ENCODE peak calls at places on chromosomes 5 and 9, in eight cellular contexts. One of them, this sample, is unnamed.

GRCh38 chr9:18424132-18424531 is 49.8 kb upstream of the ADAMTSL1 start:
- DNase-seq in fibroblast of villous mesenchyme: peak
- DNase-seq in activated T-helper 1 cell treated with anti-CD3 and anti-CD28 coated beads, Interleukin-2, amount 50 U/mL, for 16 hours: no peak
- DNase-seq in AG08395: no peak
- DNase-seq in activated CD8-positive, alpha-beta memory T cell treated with anti-CD3 and anti-CD28 coated beads for 1 hour: no peak
- DNase-seq in activated T-cell treated with anti-CD3 and anti-CD28 coated beads for 48 hours: no peak
- DNase-seq in COR-L47: no peak
- DNase-seq in HuH-7: no peak
- DNase-seq in this sample: no peak

GRCh38 chr5:60672693-60673264 is 27.2 kb downstream of the DEPDC1B start:
- DNase-seq in fibroblast of villous mesenchyme: no peak
- DNase-seq in activated T-helper 1 cell treated with anti-CD3 and anti-CD28 coated beads, Interleukin-2, amount 50 U/mL, for 16 hours: no peak
- DNase-seq in AG08395: no peak
- DNase-seq in activated CD8-positive, alpha-beta memory T cell treated with anti-CD3 and anti-CD28 coated beads for 1 hour: no peak
- DNase-seq in activated T-cell treated with anti-CD3 and anti-CD28 coated beads for 48 hours: no peak
- DNase-seq in COR-L47: no peak
- DNase-seq in HuH-7: peak
- DNase-seq in this sample: no peak

GRCh38 chr5:158463971-158464370 is 605.0 kb upstream of the CLINT1 start:
- DNase-seq in fibroblast of villous mesenchyme: peak
- DNase-seq in activated T-helper 1 cell treated with anti-CD3 and anti-CD28 coated beads, Interleukin-2, amount 50 U/mL, for 16 hours: no peak
- DNase-seq in AG08395: peak
- DNase-seq in activated CD8-positive, alpha-beta memory T cell treated with anti-CD3 and anti-CD28 coated beads for 1 hour: no peak
- DNase-seq in activated T-cell treated with anti-CD3 and anti-CD28 coated beads for 48 hours: peak
- DNase-seq in COR-L47: no peak
- DNase-seq in HuH-7: no peak
- DNase-seq in this sample: no peak

GRCh38 chr9:83396813-83397212 is 141.4 kb downstream of the FRMD3 start:
- DNase-seq in fibroblast of villous mesenchyme: no peak
- DNase-seq in activated T-helper 1 cell treated with anti-CD3 and anti-CD28 coated beads, Interleukin-2, amount 50 U/mL, for 16 hours: no peak
- DNase-seq in AG08395: no peak
- DNase-seq in activated CD8-positive, alpha-beta memory T cell treated with anti-CD3 and anti-CD28 coated beads for 1 hour: no peak
- DNase-seq in activated T-cell treated with anti-CD3 and anti-CD28 coated beads for 48 hours: no peak
- DNase-seq in COR-L47: no peak
- DNase-seq in HuH-7: no peak
- DNase-seq in this sample: no peak

GRCh38 chr9:19116391-19116790 is 10.9 kb downstream of the PLIN2 start:
- DNase-seq in fibroblast of villous mesenchyme: peak
- DNase-seq in activated T-helper 1 cell treated with anti-CD3 and anti-CD28 coated beads, Interleukin-2, amount 50 U/mL, for 16 hours: no peak
- DNase-seq in AG08395: peak
- DNase-seq in activated CD8-positive, alpha-beta memory T cell treated with anti-CD3 and anti-CD28 coated beads for 1 hour: no peak
- DNase-seq in activated T-cell treated with anti-CD3 and anti-CD28 coated beads for 48 hours: no peak
- DNase-seq in COR-L47: no peak
- DNase-seq in HuH-7: no peak
- DNase-seq in this sample: no peak

GRCh38 chr5:116534988-116535387 is 39.6 kb downstream of the SEMA6A start:
- DNase-seq in fibroblast of villous mesenchyme: no peak
- DNase-seq in activated T-helper 1 cell treated with anti-CD3 and anti-CD28 coated beads, Interleukin-2, amount 50 U/mL, for 16 hours: no peak
- DNase-seq in AG08395: no peak
- DNase-seq in activated CD8-positive, alpha-beta memory T cell treated with anti-CD3 and anti-CD28 coated beads for 1 hour: no peak
- DNase-seq in activated T-cell treated with anti-CD3 and anti-CD28 coated beads for 48 hours: no peak
- DNase-seq in COR-L47: no peak
- DNase-seq in HuH-7: no peak
- DNase-seq in this sample: no peak

GRCh38 chr5:179264641-179265528 is 80.4 kb downstream of the ADAMTS2 start:
- DNase-seq in fibroblast of villous mesenchyme: no peak
- DNase-seq in activated T-helper 1 cell treated with anti-CD3 and anti-CD28 coated beads, Interleukin-2, amount 50 U/mL, for 16 hours: no peak
- DNase-seq in AG08395: no peak
- DNase-seq in activated CD8-positive, alpha-beta memory T cell treated with anti-CD3 and anti-CD28 coated beads for 1 hour: no peak
- DNase-seq in activated T-cell treated with anti-CD3 and anti-CD28 coated beads for 48 hours: no peak
- DNase-seq in COR-L47: no peak
- DNase-seq in HuH-7: no peak
- DNase-seq in this sample: no peak

GRCh38 chr5:148717668-148718067 is 63.3 kb upstream of the HTR4 start:
- DNase-seq in fibroblast of villous mesenchyme: no peak
- DNase-seq in activated T-helper 1 cell treated with anti-CD3 and anti-CD28 coated beads, Interleukin-2, amount 50 U/mL, for 16 hours: no peak
- DNase-seq in AG08395: no peak
- DNase-seq in activated CD8-positive, alpha-beta memory T cell treated with anti-CD3 and anti-CD28 coated beads for 1 hour: no peak
- DNase-seq in activated T-cell treated with anti-CD3 and anti-CD28 coated beads for 48 hours: no peak
- DNase-seq in COR-L47: no peak
- DNase-seq in HuH-7: no peak
- DNase-seq in this sample: no peak

GRCh38 chr9:116141864-116142561 is 11.6 kb upstream of the PAPPA start:
- DNase-seq in fibroblast of villous mesenchyme: peak
- DNase-seq in activated T-helper 1 cell treated with anti-CD3 and anti-CD28 coated beads, Interleukin-2, amount 50 U/mL, for 16 hours: no peak
- DNase-seq in AG08395: peak
- DNase-seq in activated CD8-positive, alpha-beta memory T cell treated with anti-CD3 and anti-CD28 coated beads for 1 hour: no peak
- DNase-seq in activated T-cell treated with anti-CD3 and anti-CD28 coated beads for 48 hours: no peak
- DNase-seq in COR-L47: no peak
- DNase-seq in HuH-7: no peak
- DNase-seq in this sample: no peak

GRCh38 chr9:87667164-87667738 is 58.7 kb upstream of the CTSL start:
- DNase-seq in fibroblast of villous mesenchyme: no peak
- DNase-seq in activated T-helper 1 cell treated with anti-CD3 and anti-CD28 coated beads, Interleukin-2, amount 50 U/mL, for 16 hours: no peak
- DNase-seq in AG08395: no peak
- DNase-seq in activated CD8-positive, alpha-beta memory T cell treated with anti-CD3 and anti-CD28 coated beads for 1 hour: no peak
- DNase-seq in activated T-cell treated with anti-CD3 and anti-CD28 coated beads for 48 hours: no peak
- DNase-seq in COR-L47: no peak
- DNase-seq in HuH-7: no peak
- DNase-seq in this sample: no peak

GRCh38 chr5:148939676-148940075 is 113.3 kb downstream of the ADRB2 start:
- DNase-seq in fibroblast of villous mesenchyme: peak
- DNase-seq in activated T-helper 1 cell treated with anti-CD3 and anti-CD28 coated beads, Interleukin-2, amount 50 U/mL, for 16 hours: no peak
- DNase-seq in AG08395: peak
- DNase-seq in activated CD8-positive, alpha-beta memory T cell treated with anti-CD3 and anti-CD28 coated beads for 1 hour: no peak
- DNase-seq in activated T-cell treated with anti-CD3 and anti-CD28 coated beads for 48 hours: no peak
- DNase-seq in COR-L47: no peak
- DNase-seq in HuH-7: no peak
- DNase-seq in this sample: no peak

GRCh38 chr5:137880313-137880712 is 8.9 kb upstream of the PKD2L2 start:
- DNase-seq in fibroblast of villous mesenchyme: no peak
- DNase-seq in activated T-helper 1 cell treated with anti-CD3 and anti-CD28 coated beads, Interleukin-2, amount 50 U/mL, for 16 hours: no peak
- DNase-seq in AG08395: no peak
- DNase-seq in activated CD8-positive, alpha-beta memory T cell treated with anti-CD3 and anti-CD28 coated beads for 1 hour: no peak
- DNase-seq in activated T-cell treated with anti-CD3 and anti-CD28 coated beads for 48 hours: no peak
- DNase-seq in COR-L47: no peak
- DNase-seq in HuH-7: no peak
- DNase-seq in this sample: no peak

GRCh38 chr5:13859285-13859684 is 85.2 kb downstream of the DNAH5 start:
- DNase-seq in fibroblast of villous mesenchyme: no peak
- DNase-seq in activated T-helper 1 cell treated with anti-CD3 and anti-CD28 coated beads, Interleukin-2, amount 50 U/mL, for 16 hours: no peak
- DNase-seq in AG08395: no peak
- DNase-seq in activated CD8-positive, alpha-beta memory T cell treated with anti-CD3 and anti-CD28 coated beads for 1 hour: no peak
- DNase-seq in activated T-cell treated with anti-CD3 and anti-CD28 coated beads for 48 hours: no peak
- DNase-seq in COR-L47: no peak
- DNase-seq in HuH-7: no peak
- DNase-seq in this sample: no peak

GRCh38 chr9:21252727-21253547 is 13.1 kb upstream of the IFNA14 start:
- DNase-seq in fibroblast of villous mesenchyme: peak
- DNase-seq in activated T-helper 1 cell treated with anti-CD3 and anti-CD28 coated beads, Interleukin-2, amount 50 U/mL, for 16 hours: no peak
- DNase-seq in AG08395: peak
- DNase-seq in activated CD8-positive, alpha-beta memory T cell treated with anti-CD3 and anti-CD28 coated beads for 1 hour: no peak
- DNase-seq in activated T-cell treated with anti-CD3 and anti-CD28 coated beads for 48 hours: no peak
- DNase-seq in COR-L47: no peak
- DNase-seq in HuH-7: no peak
- DNase-seq in this sample: no peak

GRCh38 chr5:64506567-64507321 is 929 bp downstream of the RGS7BP start:
- DNase-seq in fibroblast of villous mesenchyme: no peak
- DNase-seq in activated T-helper 1 cell treated with anti-CD3 and anti-CD28 coated beads, Interleukin-2, amount 50 U/mL, for 16 hours: no peak
- DNase-seq in AG08395: no peak
- DNase-seq in activated CD8-positive, alpha-beta memory T cell treated with anti-CD3 and anti-CD28 coated beads for 1 hour: no peak
- DNase-seq in activated T-cell treated with anti-CD3 and anti-CD28 coated beads for 48 hours: no peak
- DNase-seq in COR-L47: no peak
- DNase-seq in HuH-7: peak
- DNase-seq in this sample: no peak

GRCh38 chr9:34463098-34463900 is 4.7 kb downstream of the DNAI1 start:
- DNase-seq in fibroblast of villous mesenchyme: peak
- DNase-seq in activated T-helper 1 cell treated with anti-CD3 and anti-CD28 coated beads, Interleukin-2, amount 50 U/mL, for 16 hours: no peak
- DNase-seq in AG08395: peak
- DNase-seq in activated CD8-positive, alpha-beta memory T cell treated with anti-CD3 and anti-CD28 coated beads for 1 hour: no peak
- DNase-seq in activated T-cell treated with anti-CD3 and anti-CD28 coated beads for 48 hours: peak
- DNase-seq in COR-L47: no peak
- DNase-seq in HuH-7: no peak
- DNase-seq in this sample: no peak

This sample was measured in esophagus squamous epithelium.